ENCODE peak calls at places on chromosomes 12 and 14, in seven cellular contexts. B, K, L, S, J, O and F are unnamed samples.

GRCh38 chr12:6936642-6937480 is 6.8 kb upstream of the RNU7-1 start:
- DNase-seq in S (no peak), O (peak), K (no peak), L (no peak), J (no peak), B (peak), F (no peak)

GRCh38 chr14:71497645-71498086 is 434.6 kb upstream of the RGS6 start:
- DNase-seq in S (no peak), J (peak), L (no peak), K (no peak), B (no peak), O (no peak), F (no peak)

GRCh38 chr14:57761800-57762199 is 104.1 kb downstream of the SLC35F4 start:
- DNase-seq in S (no peak), B (no peak), J (no peak), O (no peak), L (no peak), K (no peak), F (no peak)

GRCh38 chr12:3020399-3020798 is 56.8 kb upstream of the TSPAN9 start:
- DNase-seq in L (no peak), K (no peak), B (no peak), J (no peak), S (no peak), O (no peak), F (no peak)

GRCh38 chr12:50218386-50218785 is 51.2 kb upstream of the CERS5 start:
- DNase-seq in J (no peak), S (no peak), O (no peak), K (peak), L (no peak), B (no peak), F (no peak)

GRCh38 chr12:87678453-87678852 is 350.7 kb downstream of the C12orf50 start:
- DNase-seq in L (no peak), J (no peak), S (no peak), O (no peak), B (no peak), K (no peak), F (peak)

GRCh38 chr12:102618197-102618897 is 138.0 kb upstream of the IGF1 start:
- DNase-seq in K (no peak), J (no peak), B (no peak), O (no peak), L (no peak), S (no peak), F (no peak)

GRCh38 chr14:48792376-48793024 is 793.7 kb downstream of the RPS29 start:
- DNase-seq in B (no peak), O (no peak), L (no peak), S (peak), J (no peak), K (no peak), F (no peak)

GRCh38 chr14:59190372-59190771 is 1.9 kb downstream of the DAAM1 start:
- DNase-seq in S (peak), K (no peak), B (peak), O (no peak), L (peak), J (no peak), F (no peak)

GRCh38 chr12:130158775-130159100 is 3.5 kb upstream of the FZD10 start:
- DNase-seq in S (no peak), J (no peak), O (no peak), B (no peak), L (no peak), K (no peak), F (no peak)

GRCh38 chr12:44317651-44318126 is 481.8 kb downstream of the TMEM117 start:
- DNase-seq in K (peak), J (no peak), L (no peak), B (peak), S (peak), O (peak), F (peak)

GRCh38 chr12:56800221-56800620 is 37.1 kb downstream of the HSD17B6 start:
- DNase-seq in K (no peak), J (no peak), L (no peak), O (no peak), B (no peak), S (no peak), F (no peak)

GRCh38 chr12:42504049-42504448 is 85.5 kb downstream of the PRICKLE1 start:
- DNase-seq in O (peak), B (peak), J (no peak), K (no peak), L (no peak), S (no peak), F (peak)

GRCh38 chr14:37985826-37986470 is 221.8 kb upstream of the SSTR1 start:
- DNase-seq in K (peak), S (peak), L (peak), O (no peak), B (peak), J (no peak), F (no peak)

GRCh38 chr14:75018684-75019083 is 16.0 kb downstream of the EIF2B2 start:
- DNase-seq in K (no peak), S (no peak), J (no peak), L (no peak), O (no peak), B (no peak), F (no peak)

GRCh38 chr12:65339161-65339560 is 60.7 kb downstream of the MSRB3 start:
- DNase-seq in K (no peak), B (no peak), S (no peak), L (no peak), O (no peak), J (no peak), F (peak)

GRCh38 chr12:113395119-113395518 is 8.6 kb downstream of the SDS start:
- DNase-seq in J (no peak), O (no peak), S (no peak), L (no peak), K (no peak), B (no peak), F (no peak)

GRCh38 chr12:105949391-105949790 is 189.4 kb downstream of the NUAK1 start:
- DNase-seq in O (no peak), L (no peak), K (no peak), S (no peak), J (no peak), B (no peak), F (no peak)
- TF ChIP-seq JUND in O (no peak), L (no peak), K (no peak), S (no peak), J (no peak), B (no peak), F (no peak)

DNA sequence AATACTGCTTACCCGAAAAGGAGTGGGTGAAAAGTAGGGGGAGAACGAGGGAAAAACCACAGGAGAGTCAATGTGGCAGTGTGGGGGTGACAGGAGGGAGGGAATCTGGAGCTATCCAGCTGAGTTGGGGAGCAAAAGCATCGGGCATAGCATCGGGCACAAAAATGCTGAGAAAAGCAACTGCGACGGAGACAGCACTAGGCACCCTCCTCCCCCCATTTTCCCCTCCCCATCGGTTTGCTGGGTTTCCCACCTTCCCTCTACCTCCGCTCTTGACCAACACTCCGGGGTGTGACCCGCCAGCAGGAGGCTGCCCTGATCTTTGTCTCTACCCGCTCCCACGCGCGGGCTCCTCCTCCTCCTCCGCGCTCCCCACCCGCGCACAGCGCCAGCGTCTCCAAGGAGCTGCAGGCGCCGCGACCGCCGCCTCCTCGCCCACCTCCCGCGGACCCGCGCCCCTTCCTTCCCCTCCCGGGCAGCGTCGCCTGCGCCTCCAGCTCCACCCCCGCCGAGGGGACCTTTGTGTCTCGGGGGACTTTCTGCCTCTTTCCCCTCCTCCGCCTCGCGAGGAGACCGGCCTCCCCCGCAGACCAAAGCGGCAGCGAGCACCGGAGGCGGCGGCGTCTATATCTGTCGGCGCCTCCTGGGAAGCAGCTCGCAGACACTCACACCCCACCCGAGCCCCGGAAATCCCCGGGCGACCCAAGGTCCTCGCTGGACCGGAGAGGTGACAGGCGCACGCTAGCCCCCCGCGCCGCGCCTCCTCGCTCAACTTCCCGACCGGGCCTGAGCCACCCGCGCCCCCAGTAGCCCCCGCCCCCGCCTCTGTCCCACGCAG is 939 bp downstream of the CDK17 start:
- DNase-seq in J (peak), L (peak), K (no peak), B (peak), S (peak), O (peak), F (peak)
- TF ChIP-seq JUND in J (no peak), L (no peak), K (no peak), B (no peak), S (no peak), O (no peak), F (no peak)

DNA sequence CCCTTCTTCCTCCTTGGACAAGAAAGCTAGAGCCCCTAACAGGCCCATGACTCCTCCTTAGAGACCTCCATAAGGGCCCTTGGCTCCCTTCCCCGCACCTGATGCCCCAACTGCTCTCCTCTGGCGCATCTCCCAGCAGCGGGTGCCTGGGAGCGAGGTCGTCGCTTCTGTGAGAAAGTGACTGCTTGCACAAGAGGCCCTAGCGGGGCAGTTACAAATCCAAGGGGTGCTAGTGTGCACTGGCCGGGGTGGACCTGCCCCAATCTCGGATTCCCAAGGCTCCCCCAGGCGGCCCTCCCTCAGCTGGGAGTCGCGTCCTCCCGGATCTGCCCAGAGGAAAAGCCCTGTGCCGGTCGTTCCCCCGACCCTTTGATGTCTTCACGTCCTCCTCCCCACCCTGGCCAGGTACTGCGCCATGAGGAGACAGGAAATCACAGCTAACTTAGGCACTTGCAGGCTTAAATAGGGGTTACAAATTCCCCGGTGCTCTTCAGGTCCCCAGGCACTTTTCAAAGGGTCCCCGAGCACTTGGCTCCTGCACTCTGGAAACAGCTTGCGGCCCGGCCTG is 2.8 kb downstream of the NKX2-8 start:
- DNase-seq in S (no peak), K (no peak), B (peak), O (peak), L (no peak), J (no peak), F (no peak)
- TF ChIP-seq JUND in S (no peak), K (no peak), B (no peak), O (no peak), L (no peak), J (no peak), F (no peak)

GRCh38 chr12:22254450-22254849 is 80.1 kb downstream of the ST8SIA1 start:
- DNase-seq in K (no peak), B (no peak), J (no peak), S (no peak), O (no peak), L (no peak), F (no peak)

GRCh38 chr12:22256076-22256475 is 78.4 kb downstream of the ST8SIA1 start:
- DNase-seq in J (no peak), K (no peak), O (no peak), S (no peak), L (no peak), B (no peak), F (no peak)

GRCh38 chr12:22255097-22255496 is 79.4 kb downstream of the ST8SIA1 start:
- DNase-seq in L (no peak), K (no peak), B (no peak), S (no peak), O (no peak), J (no peak), F (no peak)

GRCh38 chr12:22256634-22257033 is 77.9 kb downstream of the ST8SIA1 start:
- DNase-seq in K (no peak), L (no peak), O (no peak), B (no peak), J (no peak), S (no peak), F (no peak)

DNA sequence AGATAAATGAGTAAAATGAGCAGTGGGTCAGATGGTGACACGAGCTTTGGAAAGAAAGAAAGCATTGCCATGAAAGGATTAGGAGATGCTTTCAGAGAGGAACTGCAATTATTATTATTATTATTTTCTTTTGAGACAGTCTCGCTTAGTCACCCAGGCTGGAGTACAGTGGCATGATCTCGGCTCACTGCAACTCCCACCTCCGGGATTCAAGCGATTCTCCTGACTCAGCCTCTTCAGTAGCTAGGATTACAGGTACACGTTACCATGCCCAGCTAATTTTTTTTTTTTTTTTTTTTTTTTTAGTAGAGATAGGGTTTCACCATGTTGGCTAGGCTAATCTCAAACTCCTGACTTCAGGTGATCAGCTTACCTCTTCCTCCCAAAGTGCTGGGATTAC is 77.4 kb downstream of the ST8SIA1 start:
- DNase-seq in K (no peak), J (no peak), B (no peak), S (no peak), O (no peak), L (no peak), F (no peak)
- TF ChIP-seq JUND in K (no peak), J (no peak), B (no peak), S (no peak), O (no peak), L (no peak), F (no peak)

DNA sequence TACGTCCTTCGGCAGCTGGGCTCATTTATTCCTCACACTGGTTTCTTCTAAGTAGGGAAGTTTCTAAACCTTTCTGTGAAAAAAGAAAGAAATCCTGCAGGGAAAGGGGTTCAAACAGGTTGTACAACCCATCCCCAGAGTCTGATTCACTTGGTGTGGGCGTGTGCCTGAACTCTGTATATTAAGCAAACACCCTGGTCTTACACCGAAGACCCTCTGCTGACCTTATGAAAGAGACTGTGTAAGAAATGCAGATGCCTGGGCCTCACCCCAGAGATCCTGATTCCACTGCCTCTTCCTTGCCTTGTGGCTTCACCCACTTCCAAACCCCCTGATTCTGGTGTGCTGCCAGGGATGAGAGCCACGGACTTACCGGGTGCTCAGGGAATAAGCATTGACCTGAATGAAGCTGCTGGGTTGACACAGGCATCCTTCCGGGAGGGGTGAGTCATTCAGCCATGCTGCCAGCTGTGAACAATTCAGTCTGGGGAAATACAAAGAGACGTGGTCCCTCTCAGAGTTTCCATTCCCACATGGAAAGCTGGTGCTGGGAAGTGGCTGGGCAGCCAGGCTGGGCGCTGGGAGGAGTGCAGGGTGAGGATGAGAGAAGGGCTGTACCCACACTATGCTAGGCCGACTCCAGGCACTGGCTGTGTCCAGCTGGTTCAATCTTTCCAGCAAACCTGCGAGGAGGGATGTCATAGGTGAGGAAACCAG is 26.5 kb upstream of the ACTN1 start:
- DNase-seq in S (peak), K (peak), O (no peak), J (no peak), B (peak), L (no peak), F (no peak)
- TF ChIP-seq JUND in S (no peak), K (peak), O (peak), J (no peak), B (peak), L (no peak), F (no peak)

DNA sequence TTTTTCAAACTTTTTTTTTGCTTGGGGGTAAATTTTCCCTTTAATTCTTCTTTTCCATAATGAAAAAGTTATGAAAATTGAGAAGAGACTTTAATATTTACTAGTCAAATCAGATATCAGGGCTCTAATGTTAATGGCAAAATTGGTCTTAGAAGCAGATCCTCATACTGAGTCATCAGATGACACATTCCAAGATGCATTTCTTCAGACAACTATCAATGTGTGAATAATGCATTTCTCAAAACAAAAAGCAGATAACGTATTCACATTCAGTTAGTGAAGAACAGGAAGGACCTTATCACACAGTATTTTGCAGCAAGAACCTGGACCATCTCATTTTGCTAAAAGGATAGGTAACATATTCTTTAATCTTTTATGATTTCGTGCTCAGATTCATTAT is 130.7 kb downstream of the GPHN start:
- DNase-seq in S (no peak), K (no peak), L (no peak), J (no peak), B (no peak), O (no peak), F (no peak)
- TF ChIP-seq JUND in S (no peak), K (no peak), L (no peak), J (no peak), B (no peak), O (no peak), F (no peak)

DNA sequence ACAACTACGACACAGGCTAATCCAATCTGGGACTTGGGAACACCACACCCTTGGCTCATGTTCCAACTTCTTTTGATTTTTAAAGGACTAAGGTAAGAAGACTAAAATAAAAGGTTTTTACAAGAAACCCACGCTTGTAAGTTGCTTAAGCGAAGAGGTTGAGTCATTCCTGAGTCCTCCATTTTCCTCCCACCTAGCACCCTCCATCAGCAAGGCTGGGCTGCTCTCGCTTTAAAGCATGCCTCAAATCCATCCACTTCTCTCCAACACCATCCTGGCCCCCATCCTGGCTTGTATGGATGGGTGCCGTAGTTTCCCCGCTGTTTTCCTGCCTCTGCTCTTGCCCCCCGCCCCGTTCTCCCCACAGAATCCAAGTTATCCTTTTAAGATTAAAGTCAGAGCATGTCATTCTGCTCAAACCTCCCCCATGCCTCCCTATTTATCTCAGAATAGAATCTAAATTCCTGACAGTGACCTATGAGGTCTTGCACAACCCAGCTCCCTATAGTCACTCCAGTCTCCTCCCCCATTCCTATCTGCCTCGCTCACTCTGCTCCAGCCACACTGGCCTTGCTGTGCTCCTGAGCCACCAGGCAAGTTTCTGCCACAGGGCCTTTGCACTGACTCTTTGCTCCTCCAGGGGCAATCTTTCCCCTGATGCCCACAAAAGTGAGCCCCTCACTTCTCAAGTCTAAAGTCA is 34.5 kb downstream of the SCARB1 start:
- DNase-seq in S (peak), O (no peak), B (no peak), K (no peak), J (no peak), L (peak), F (peak)
- TF ChIP-seq JUND in S (peak), O (no peak), B (no peak), K (no peak), J (no peak), L (peak), F (peak)

DNA sequence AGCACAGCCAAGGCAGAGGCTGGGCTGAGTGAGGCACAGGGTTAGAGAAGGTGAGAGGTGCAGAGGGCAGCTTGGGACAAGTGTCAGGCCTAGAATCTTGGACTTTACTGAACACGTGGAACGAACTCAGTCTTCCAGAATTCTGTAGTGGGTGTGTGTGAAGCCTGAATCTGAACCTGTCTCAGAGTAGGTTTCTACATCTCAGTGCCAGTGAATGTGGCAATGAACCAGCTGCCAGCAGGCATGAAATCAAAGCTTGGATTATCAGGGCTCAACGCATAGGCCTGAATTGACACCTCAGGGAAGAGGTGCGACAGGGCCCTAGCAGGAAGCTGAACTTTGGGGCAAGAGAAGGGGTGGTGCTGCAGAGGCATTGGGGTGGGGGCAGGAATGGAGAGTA is 104.6 kb downstream of the SAMD4A start:
- DNase-seq in S (no peak), K (no peak), O (no peak), J (no peak), L (no peak), B (no peak), F (no peak)
- TF ChIP-seq JUND in S (no peak), K (no peak), O (no peak), J (no peak), L (no peak), B (no peak), F (no peak)